ENCODE peak calls at places on chromosome 2, in six cellular contexts. R, N, T, Z, X and G are unnamed samples.
A peak's percentile ranks its signal among the peaks of the same experiment; 100 is the strongest.

GRCh38 chr2:100992262-100992661 is 9.8 kb upstream of the RPL31 start:
- DNase-seq in R (no peak), N (no peak), T (no peak), Z (no peak), X (no peak), G (no peak)

GRCh38 chr2:20744366-20745335 is 77.7 kb downstream of the GDF7 start:
- DNase-seq in R (no peak), N (no peak), T (no peak), Z (no peak), X (no peak), G (no peak)

GRCh38 chr2:47833516-47833968 is 50.6 kb downstream of the MSH6 start:
- DNase-seq in R (no peak), N (no peak), T (no peak), Z (no peak), X (no peak), G (no peak)

GRCh38 chr2:15666776-15667578 is 75.3 kb downstream of the DDX1 start:
- DNase-seq in R (peak; percentile 80), N (no peak), T (no peak), Z (no peak), X (peak; percentile 30), G (no peak)

GRCh38 chr2:116580209-116580608 is 1234.3 kb upstream of the DDX18 start:
- DNase-seq in R (no peak), N (no peak), T (no peak), Z (no peak), X (no peak), G (no peak)

GRCh38 chr2:85277416-85278158 is 50.2 kb downstream of the TGOLN2 start:
- DNase-seq in R (no peak), N (peak; percentile 89), T (no peak), Z (peak; percentile 71), X (peak; percentile 26), G (no peak)

GRCh38 chr2:56380861-56381260 is 197.1 kb downstream of the CCDC85A start:
- DNase-seq in R (no peak), N (no peak), T (no peak), Z (no peak), X (no peak), G (no peak)

GRCh38 chr2:102677219-102678215 is 58.2 kb downstream of the SLC9A2 start:
- DNase-seq in R (no peak), N (no peak), T (no peak), Z (no peak), X (no peak), G (no peak)

GRCh38 chr2:4221434-4221833 is 518.1 kb downstream of the DCDC2C start:
- DNase-seq in R (no peak), N (no peak), T (no peak), Z (no peak), X (no peak), G (no peak)

GRCh38 chr2:239598732-239599090 is 197.9 kb upstream of the HDAC4 start:
- DNase-seq in R (no peak), N (no peak), T (no peak), Z (peak; percentile 7), X (no peak), G (no peak)

GRCh38 chr2:33214857-33215256 is 261.6 kb upstream of the RASGRP3 start:
- DNase-seq in R (no peak), N (no peak), T (no peak), Z (no peak), X (no peak), G (no peak)

GRCh38 chr2:224901121-224901676 is 141.1 kb downstream of the DOCK10 start:
- DNase-seq in R (no peak), N (no peak), T (no peak), Z (no peak), X (peak; percentile 16), G (no peak)

GRCh38 chr2:144516417-144516980 is 3.4 kb downstream of the ZEB2 start:
- DNase-seq in R (no peak), N (no peak), T (no peak), Z (peak; percentile 39), X (no peak), G (no peak)

GRCh38 chr2:26429779-26430654 is 28.3 kb downstream of the DRC1 start:
- DNase-seq in R (peak; percentile 71), N (no peak), T (no peak), Z (peak; percentile 54), X (no peak), G (no peak)

GRCh38 chr2:175256806-175257585 is 75.5 kb upstream of the ATP5MC3 start:
- DNase-seq in R (no peak), N (no peak), T (no peak), Z (no peak), X (no peak), G (no peak)

GRCh38 chr2:207895236-207895860 is 125.6 kb upstream of the FZD5 start:
- DNase-seq in R (no peak), N (no peak), T (no peak), Z (no peak), X (peak; percentile 33), G (no peak)

GRCh38 chr2:70887550-70888229 is 48.0 kb upstream of the ATP6V1B1 start:
- DNase-seq in R (peak; percentile 16), N (no peak), T (no peak), Z (peak; percentile 58), X (no peak), G (no peak)

DNA sequence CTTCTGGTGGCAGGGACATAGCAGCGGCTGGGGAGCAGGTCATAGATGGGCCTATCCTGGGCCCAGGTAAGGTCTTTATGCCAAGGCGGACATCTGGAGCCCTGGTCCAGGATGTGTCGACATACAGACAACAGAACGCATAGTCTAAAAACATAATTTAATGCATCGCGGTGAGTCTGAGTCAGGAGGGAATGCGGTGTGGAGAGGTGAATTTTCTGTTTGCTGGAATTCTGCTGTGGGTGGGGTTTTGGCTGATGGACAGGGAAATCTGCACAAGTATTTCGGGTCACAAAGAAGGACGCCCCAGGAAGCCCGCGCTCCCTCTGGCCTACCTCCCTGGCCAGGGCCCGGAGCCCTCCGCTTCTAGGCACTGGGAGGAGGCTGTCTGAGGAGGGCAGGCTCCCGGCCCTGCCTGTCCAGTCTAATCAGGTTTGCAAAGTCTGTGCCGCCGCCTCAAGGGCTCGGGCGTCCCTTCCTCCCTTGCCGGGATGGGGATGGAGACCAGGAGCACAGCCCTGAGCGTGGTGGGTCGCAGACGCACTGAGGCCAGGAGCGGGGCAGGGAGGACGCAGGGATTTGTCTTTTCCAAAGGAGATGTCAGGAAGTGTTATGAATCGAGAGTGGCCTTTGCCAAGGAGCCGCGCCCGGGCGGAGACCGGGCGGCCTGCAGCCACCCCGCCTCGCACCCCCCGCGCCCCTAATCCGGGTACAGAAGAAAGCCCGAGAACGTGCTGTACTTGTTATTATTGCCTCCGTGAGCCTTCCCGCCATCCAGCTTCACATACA is 2.3 kb downstream of the C1QL2 start:
- DNase-seq in R (no peak), N (no peak), T (no peak), Z (no peak), X (no peak), G (no peak)
- H3K27me3 ChIP-seq in R (no peaks in the 10 kb centered on the region), N (peaks cover 62% of the 10 kb centered on the region), T (peaks cover 62% of the 10 kb centered on the region), Z (peaks cover 83% of the 10 kb centered on the region), X (peaks cover 33% of the 10 kb centered on the region), G (peaks cover 75% of the 10 kb centered on the region)

GRCh38 chr2:235330775-235331438 is 162.9 kb upstream of the AGAP1 start:
- DNase-seq in R (no peak), N (peak; percentile 94), T (no peak), Z (no peak), X (no peak), G (no peak)

GRCh38 chr2:235332240-235332890 is 161.5 kb upstream of the AGAP1 start:
- DNase-seq in R (no peak), N (no peak), T (no peak), Z (no peak), X (no peak), G (no peak)

GRCh38 chr2:235333076-235333475 is 160.8 kb upstream of the AGAP1 start:
- DNase-seq in R (no peak), N (peak; percentile 7), T (no peak), Z (no peak), X (no peak), G (no peak)

GRCh38 chr2:235325126-235325525 is 168.7 kb upstream of the AGAP1 start:
- DNase-seq in R (no peak), N (no peak), T (no peak), Z (no peak), X (no peak), G (no peak)

GRCh38 chr2:235328991-235329390 is 164.9 kb upstream of the AGAP1 start:
- DNase-seq in R (no peak), N (no peak), T (no peak), Z (no peak), X (no peak), G (no peak)
- TF ChIP-seq CTCF in R (no peak), N (no peak), T (no peak), Z (no peak), X (no peak), G (no peak)

GRCh38 chr2:222298311-222299150 is at the start of gene PAX3:
- DNase-seq in R (no peak), N (no peak), T (no peak), Z (no peak), X (no peak), G (no peak)
- H3K27me3 ChIP-seq in R (peaks cover 95% of the 10 kb centered on the region), N (peaks cover 98% of the 10 kb centered on the region), T (peaks cover 97% of the 10 kb centered on the region), Z (peaks cover 99% of the 10 kb centered on the region), X (peaks cover 82% of the 10 kb centered on the region), G (peaks cover 99% of the 10 kb centered on the region)

GRCh38 chr2:68726100-68726499 is 8.5 kb upstream of the ARHGAP25 start:
- DNase-seq in R (no peak), N (no peak), T (no peak), Z (no peak), X (no peak), G (no peak)

GRCh38 chr2:68719912-68720311 is 14.7 kb upstream of the ARHGAP25 start:
- DNase-seq in R (no peak), N (no peak), T (no peak), Z (no peak), X (no peak), G (no peak)

GRCh38 chr2:68720665-68721064 is 13.9 kb upstream of the ARHGAP25 start:
- DNase-seq in R (no peak), N (no peak), T (no peak), Z (no peak), X (no peak), G (no peak)

GRCh38 chr2:68721482-68722071 is 13.0 kb upstream of the ARHGAP25 start:
- DNase-seq in R (peak; percentile 48), N (no peak), T (no peak), Z (no peak), X (no peak), G (no peak)

GRCh38 chr2:68722712-68723111 is 11.9 kb upstream of the ARHGAP25 start:
- DNase-seq in R (no peak), N (no peak), T (no peak), Z (no peak), X (no peak), G (no peak)
- TF ChIP-seq CTCF in R (no peak), N (no peak), T (no peak), Z (no peak), X (no peak), G (no peak)

GRCh38 chr2:176461098-176461497 is 191.9 kb downstream of the MTX2 start:
- DNase-seq in R (no peak), N (peak; percentile 21), T (no peak), Z (no peak), X (no peak), G (no peak)
- H3K27me3 ChIP-seq in R (no peaks in the 10 kb centered on the region), N (peaks cover 9% of the 10 kb centered on the region), T (peaks cover 55% of the 10 kb centered on the region), Z (peaks cover 6% of the 10 kb centered on the region), X (peaks cover 2% of the 10 kb centered on the region), G (no peaks in the 10 kb centered on the region)

GRCh38 chr2:103991591-103991990 is 862.3 kb upstream of the POU3F3 start:
- DNase-seq in R (no peak), N (no peak), T (no peak), Z (no peak), X (no peak), G (no peak)
- TF ChIP-seq CTCF in R (no peak), N (no peak), T (no peak), Z (no peak), X (no peak), G (peak; percentile 44)